ENCODE peak calls at places on chromosome 5, in nine cellular contexts. I is G401, K is NCI-H1105 treated with DMSO at 0.1 percent for 48 hours, F is stomach, A is EL, D is iPS-NIHi11, M is A172, U is HFFc6, Z is GM13976. P is an unnamed sample.

GRCh38 chr5:172830876-172831662 is 3.0 kb upstream of the ERGIC1 start:
- DNase-seq in U (peak), D (no peak), Z (no peak), F (no peak), K (no peak), I (no peak), A (peak), M (no peak), P (no peak)

GRCh38 chr5:151483647-151484046 is 36.2 kb downstream of the SLC36A1 start:
- DNase-seq in K (no peak), D (no peak), A (no peak), M (no peak), F (no peak), U (no peak), I (no peak), Z (no peak), P (no peak)

GRCh38 chr5:177474845-177475562 is 1.6 kb upstream of the DBN1 start:
- DNase-seq in I (no peak), F (no peak), A (no peak), K (no peak), M (no peak), D (no peak), Z (no peak), U (no peak), P (no peak)

GRCh38 chr5:82349651-82350050 is 71.5 kb upstream of the RPS23 start:
- DNase-seq in Z (peak), D (peak), F (no peak), U (peak), M (peak), K (no peak), I (peak), A (peak), P (no peak)

GRCh38 chr5:132136906-132137305 is 63.3 kb downstream of the CSF2 start:
- DNase-seq in K (no peak), Z (no peak), A (peak), D (no peak), M (peak), I (peak), F (no peak), U (peak), P (peak)

GRCh38 chr5:60312098-60312497 is 387.9 kb downstream of the DEPDC1B start:
- DNase-seq in Z (no peak), K (no peak), I (no peak), F (no peak), M (no peak), U (no peak), A (no peak), D (no peak), P (no peak)

GRCh38 chr5:179467441-179467840 is 82.9 kb upstream of the RUFY1 start:
- DNase-seq in A (no peak), M (no peak), D (no peak), U (no peak), I (no peak), K (no peak), Z (no peak), F (no peak), P (no peak)

GRCh38 chr5:179452356-179453230 is 97.8 kb upstream of the RUFY1 start:
- DNase-seq in M (no peak), K (no peak), Z (no peak), F (no peak), A (no peak), U (no peak), I (no peak), D (no peak), P (no peak)

GRCh38 chr5:88049156-88049555 is 219.5 kb downstream of the TMEM161B start:
- DNase-seq in D (no peak), M (no peak), I (no peak), U (no peak), Z (no peak), K (no peak), F (no peak), A (no peak), P (no peak)

GRCh38 chr5:168359820-168360460 is 68.5 kb downstream of the WWC1 start:
- DNase-seq in F (no peak), U (no peak), K (no peak), Z (no peak), A (no peak), M (no peak), I (no peak), D (no peak), P (no peak)

GRCh38 chr5:171628344-171628743 is 157.3 kb upstream of the SMIM23 start:
- DNase-seq in D (no peak), I (no peak), U (no peak), K (no peak), Z (no peak), A (peak), M (no peak), F (no peak), P (no peak)

GRCh38 chr5:178067705-178068104 is 45.6 kb upstream of the N4BP3 start:
- DNase-seq in D (no peak), U (no peak), M (no peak), Z (peak), A (no peak), F (no peak), I (no peak), K (no peak), P (no peak)

GRCh38 chr5:154714271-154714986 is 40.7 kb upstream of the LARP1 start:
- DNase-seq in I (no peak), U (no peak), A (peak), M (peak), Z (peak), K (no peak), D (no peak), F (peak), P (no peak)

GRCh38 chr5:17346811-17347210 is 129.4 kb downstream of the BASP1 start:
- DNase-seq in F (no peak), K (no peak), D (no peak), A (no peak), I (no peak), Z (no peak), U (no peak), M (no peak), P (no peak)

GRCh38 chr5:11177993-11178711 is 417.1 kb upstream of the DAP start:
- DNase-seq in Z (no peak), F (no peak), I (no peak), K (no peak), U (no peak), M (no peak), A (no peak), D (no peak), P (no peak)

GRCh38 chr5:17276445-17276844 is 59.0 kb downstream of the BASP1 start:
- DNase-seq in D (no peak), U (no peak), Z (peak), M (no peak), I (no peak), F (no peak), A (no peak), K (no peak), P (no peak)

GRCh38 chr5:91219803-91220371 is 163.2 kb downstream of the ARRDC3 start:
- DNase-seq in A (peak), M (peak), U (peak), Z (peak), K (no peak), F (no peak), D (peak), I (no peak), P (no peak)

GRCh38 chr5:131928957-131929356 is 16.5 kb downstream of the MEIKIN start:
- DNase-seq in K (no peak), M (no peak), F (no peak), Z (no peak), D (no peak), A (no peak), I (no peak), U (no peak), P (no peak)

GRCh38 chr5:132364319-132364718 is 5.2 kb upstream of the SLC22A5 start:
- DNase-seq in D (no peak), K (no peak), A (peak), I (no peak), Z (no peak), F (no peak), M (peak), U (peak), P (no peak)

GRCh38 chr5:124746916-124747769 is 704 bp upstream of the ZNF608 start:
- DNase-seq in I (peak), Z (peak), F (peak), K (peak), U (no peak), A (peak), M (peak), D (peak), P (peak)

GRCh38 chr5:128536861-128537305 is 1.2 kb downstream of the FBN2 start:
- DNase-seq in F (no peak), U (no peak), A (peak), K (no peak), Z (no peak), D (peak), M (no peak), I (no peak), P (no peak)

P was measured in cerebellum.